ENCODE peak calls at places on chromosomes 2 and 18, in four cellular contexts. T is mesenchymal stem cell, J is neuronal stem cell, U is IMR-90. X is an unnamed sample.

GRCh38 chr2:23137161-23137560 is 247.8 kb upstream of the KLHL29 start:
- DNase-seq in T (no peak), J (no peak), U (no peak), X (no peak)

GRCh38 chr2:128187032-128187654 is 96.1 kb downstream of the UGGT1 start:
- DNase-seq in T (peak), J (no peak), U (peak), X (no peak)

GRCh38 chr2:109497447-109497846 is 116.3 kb downstream of the SEPTIN10 start:
- DNase-seq in T (peak), J (no peak), U (peak), X (no peak)

GRCh38 chr2:220899492-220899891 is 672.6 kb downstream of the EPHA4 start:
- DNase-seq in T (no peak), J (no peak), U (no peak), X (no peak)

GRCh38 chr2:55019547-55020258 is 30.5 kb downstream of the RTN4 start:
- DNase-seq in T (peak), J (no peak), U (no peak), X (no peak)

GRCh38 chr2:158746488-158746887 is 48.6 kb upstream of the DAPL1 start:
- DNase-seq in T (no peak), J (no peak), U (no peak), X (no peak)

GRCh38 chr2:3662239-3662638 is 4.2 kb downstream of the ALLC start:
- DNase-seq in T (no peak), J (no peak), U (no peak), X (peak)

GRCh38 chr18:70453058-70453775 is 164.4 kb downstream of the SOCS6 start:
- DNase-seq in T (peak), J (no peak), U (peak), X (no peak)

GRCh38 chr2:24435391-24436316 is 55.4 kb upstream of the NCOA1 start:
- DNase-seq in T (peak), J (no peak), U (peak), X (no peak)

GRCh38 chr2:218009191-218010114 is 6.7 kb upstream of the TNS1 start:
- DNase-seq in T (no peak), J (no peak), U (no peak), X (no peak)

GRCh38 chr2:23757686-23758433 is 169.1 kb downstream of the ATAD2B start:
- DNase-seq in T (peak), J (no peak), U (peak), X (no peak)

GRCh38 chr2:38959938-38960608 is 70.4 kb downstream of the ARHGEF33 start:
- DNase-seq in T (peak), J (peak), U (peak), X (peak)

GRCh38 chr2:213562539-213563180 is 278.4 kb downstream of the SPAG16 start:
- DNase-seq in T (no peak), J (no peak), U (no peak), X (no peak)

GRCh38 chr2:138632066-138632465 is 130.5 kb downstream of the SPOPL start:
- DNase-seq in T (peak), J (no peak), U (peak), X (no peak)

GRCh38 chr2:46179037-46179621 is 118.1 kb upstream of the EPAS1 start:
- DNase-seq in T (peak), J (no peak), U (peak), X (no peak)

GRCh38 chr2:199861116-199861774 is 10.3 kb upstream of the FTCDNL1 start:
- DNase-seq in T (peak), J (no peak), U (peak), X (no peak)

GRCh38 chr2:160207804-160208661 is 8.0 kb upstream of the ITGB6 start:
- DNase-seq in T (peak), J (no peak), U (peak), X (no peak)

GRCh38 chr2:72141881-72142742 is 5.5 kb downstream of the CYP26B1 start:
- DNase-seq in T (no peak), J (no peak), U (no peak), X (peak)

GRCh38 chr18:77147418-77147852 is 14.9 kb upstream of the MBP start:
- DNase-seq in T (peak), J (no peak), U (peak), X (no peak)

GRCh38 chr2:226189061-226189460 is 610.6 kb downstream of the IRS1 start:
- DNase-seq in T (no peak), J (no peak), U (no peak), X (no peak)

GRCh38 chr2:85413592-85414421 is 3.6 kb upstream of the CAPG start:
- DNase-seq in T (peak), J (no peak), U (peak), X (no peak)

GRCh38 chr2:18047896-18048657 is 169.6 kb downstream of the KCNS3 start:
- DNase-seq in T (peak), J (no peak), U (peak), X (no peak)

GRCh38 chr18:2654105-2654827 is 1.3 kb upstream of the SMCHD1 start:
- DNase-seq in T (no peak), J (no peak), U (peak), X (no peak)

GRCh38 chr2:73827018-73827417 is 1.7 kb upstream of the STAMBP start:
- DNase-seq in T (peak), J (no peak), U (peak), X (no peak)

GRCh38 chr18:711693-712400 is 583 bp downstream of the ENOSF1 start:
- DNase-seq in T (peak), J (peak), U (peak), X (no peak)

GRCh38 chr2:155494744-155495143 is 796.2 kb downstream of the KCNJ3 start:
- DNase-seq in T (no peak), J (no peak), U (no peak), X (no peak)

GRCh38 chr18:37483221-37483971 is 82.2 kb downstream of the CELF4 start:
- DNase-seq in T (peak), J (peak), U (peak), X (peak)

GRCh38 chr2:6073260-6074141 is 381.3 kb downstream of the SOX11 start:
- DNase-seq in T (peak), J (peak), U (peak), X (no peak)

GRCh38 chr2:64645014-64645418 is 8.7 kb downstream of the SERTAD2 start:
- DNase-seq in T (peak), J (peak), U (peak), X (peak)

GRCh38 chr2:139155991-139156390 is 375.8 kb upstream of the NXPH2 start:
- DNase-seq in T (no peak), J (peak), U (no peak), X (no peak)

GRCh38 chr2:44444881-44445280 is 83.1 kb downstream of the CAMKMT start:
- DNase-seq in T (no peak), J (no peak), U (no peak), X (no peak)

GRCh38 chr2:20992201-20992711 is 51.6 kb downstream of the APOB start:
- DNase-seq in T (no peak), J (no peak), U (peak), X (peak)

GRCh38 chr18:9933865-9934264 is 20.0 kb downstream of the VAPA start:
- DNase-seq in T (no peak), J (no peak), U (no peak), X (no peak)

GRCh38 chr2:113088173-113088992 is 20.6 kb downstream of the IL1F10 start:
- DNase-seq in T (no peak), J (no peak), U (no peak), X (no peak)

GRCh38 chr2:82182270-82182669 is 1877.7 kb upstream of the LRRTM1 start:
- DNase-seq in T (no peak), J (no peak), U (no peak), X (no peak)

GRCh38 chr2:237471457-237472186 is 15.4 kb upstream of the MLPH start:
- DNase-seq in T (peak), J (peak), U (peak), X (peak)

GRCh38 chr2:241035142-241035817 is 36.9 kb downstream of the SNED1 start:
- DNase-seq in T (no peak), J (no peak), U (no peak), X (peak)

GRCh38 chr2:241033346-241033987 is 35.0 kb downstream of the SNED1 start:
- DNase-seq in T (no peak), J (no peak), U (no peak), X (no peak)

GRCh38 chr2:241035818-241036396 is 37.5 kb downstream of the SNED1 start:
- DNase-seq in T (no peak), J (no peak), U (no peak), X (peak)

GRCh38 chr2:241034490-241035141 is 36.2 kb downstream of the SNED1 start:
- DNase-seq in T (no peak), J (no peak), U (no peak), X (no peak)

DNA sequence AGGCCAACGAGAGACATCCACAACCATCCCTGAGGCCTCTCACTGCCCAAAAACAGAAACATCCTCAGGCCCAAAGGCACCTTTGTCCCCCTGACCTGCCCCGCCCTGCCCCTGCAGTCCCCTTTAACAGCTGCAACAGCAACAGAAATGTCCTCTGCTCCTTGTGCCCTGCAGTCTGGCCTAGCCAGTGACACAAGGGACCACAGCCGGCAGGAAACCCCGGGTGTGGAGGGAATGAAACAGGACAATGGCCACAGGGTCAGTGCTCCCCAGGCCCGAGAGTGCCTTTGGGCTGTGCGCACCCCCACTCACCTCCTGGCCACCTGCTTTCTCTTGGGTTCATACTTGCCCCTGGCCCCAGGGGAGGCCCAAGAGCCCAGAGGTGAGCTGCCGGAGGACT is 35.6 kb downstream of the SNED1 start:
- DNase-seq in T (no peak), J (no peak), U (no peak), X (peak)
- H2AK5ac ChIP-seq in T (no peak), J (peak), U (no peak), X (no peak)

GRCh38 chr18:63198868-63199742 is 120.5 kb downstream of the BCL2 start:
- DNase-seq in T (no peak), J (no peak), U (no peak), X (no peak)
- H2AK5ac ChIP-seq in T (no peak), J (no peak), U (peak), X (no peak)

GRCh38 chr2:239685965-239686364 is 285.1 kb upstream of the HDAC4 start:
- DNase-seq in T (no peak), J (no peak), U (no peak), X (no peak)
- H2AK5ac ChIP-seq in T (no peak), J (no peak), U (no peak), X (no peak)

GRCh38 chr2:100562613-100563406 is at the start of gene PDCL3:
- DNase-seq in T (peak), J (peak), U (peak), X (peak)
- H2AK5ac ChIP-seq in T (peak), J (peak), U (peak), X (no peak)

GRCh38 chr2:230865324-230865765 is 603 bp downstream of the ITM2C start:
- DNase-seq in T (peak), J (no peak), U (no peak), X (no peak)
- H2AK5ac ChIP-seq in T (no peak), J (peak), U (no peak), X (no peak)

DNA sequence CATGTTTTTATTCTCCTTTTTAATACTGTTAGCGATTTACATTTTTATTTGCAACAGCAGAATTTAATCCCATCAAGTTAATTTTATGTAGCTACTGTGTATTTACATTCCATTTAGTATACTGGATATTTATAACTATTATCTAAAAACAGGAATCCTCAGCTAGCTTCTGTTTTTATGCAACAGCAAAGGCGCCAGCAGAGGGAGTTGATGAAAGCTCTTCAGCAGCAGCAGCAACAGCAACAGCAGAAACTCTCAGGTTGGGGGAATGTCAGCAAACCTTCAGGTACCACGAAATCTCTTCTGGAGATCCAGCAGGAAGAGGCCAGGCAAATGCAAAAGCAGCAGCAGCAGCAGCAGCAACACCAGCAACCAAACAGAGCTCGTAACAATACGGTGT is 26.2 kb upstream of the SNORC start:
- DNase-seq in T (no peak), J (no peak), U (no peak), X (no peak)
- H2AK5ac ChIP-seq in T (no peak), J (no peak), U (no peak), X (no peak)

GRCh38 chr2:234631896-234632514 is 135.1 kb upstream of the ARL4C start:
- DNase-seq in T (peak), J (no peak), U (no peak), X (peak)
- H2AK5ac ChIP-seq in T (peak), J (no peak), U (peak), X (no peak)

X was measured in H9.